ENCODE peak calls at places on chromosomes 16 and 17, in eight cellular contexts. K, Q, Y, H, T, W, S and U are unnamed samples.

GRCh38 chr17:65936013-65936412 is 255.9 kb downstream of the CEP112 start:
- DNase-seq in K (no peak), Q (no peak), Y (no peak), H (no peak), T (peak), W (no peak), S (no peak), U (peak)

GRCh38 chr17:74852237-74853047 is 7.2 kb downstream of the GRIN2C start:
- DNase-seq in K (peak), Q (no peak), Y (no peak), H (no peak), T (no peak), W (no peak), S (no peak), U (no peak)

GRCh38 chr17:79084291-79085153 is 9.9 kb downstream of the ENGASE start:
- DNase-seq in K (no peak), Q (no peak), Y (no peak), H (no peak), T (no peak), W (no peak), S (no peak), U (no peak)

GRCh38 chr17:17492562-17492961 is 3.6 kb downstream of the RASD1 start:
- DNase-seq in K (no peak), Q (no peak), Y (no peak), H (no peak), T (no peak), W (no peak), S (no peak), U (no peak)

GRCh38 chr17:17781591-17782424 is 55.0 kb downstream of the SREBF1 start:
- DNase-seq in K (no peak), Q (peak), Y (no peak), H (no peak), T (peak), W (peak), S (peak), U (peak)

GRCh38 chr16:17567455-17567854 is 96.7 kb upstream of the XYLT1 start:
- DNase-seq in K (no peak), Q (no peak), Y (no peak), H (no peak), T (no peak), W (no peak), S (no peak), U (no peak)

GRCh38 chr17:58047751-58048150 is 35.5 kb upstream of the DYNLL2 start:
- DNase-seq in K (no peak), Q (no peak), Y (no peak), H (no peak), T (peak), W (no peak), S (no peak), U (peak)

GRCh38 chr16:29972500-29972899 is 1.2 kb upstream of the TAOK2 start:
- DNase-seq in K (no peak), Q (no peak), Y (no peak), H (no peak), T (no peak), W (no peak), S (no peak), U (no peak)

GRCh38 chr17:66713533-66714042 is 121.3 kb upstream of the CACNG5 start:
- DNase-seq in K (no peak), Q (no peak), Y (no peak), H (no peak), T (no peak), W (no peak), S (no peak), U (no peak)

GRCh38 chr17:32006957-32007462 is at the start of gene LRRC37B:
- DNase-seq in K (peak), Q (peak), Y (peak), H (peak), T (peak), W (peak), S (peak), U (peak)

GRCh38 chr17:32010114-32010513 is 2.9 kb downstream of the LRRC37B start:
- DNase-seq in K (no peak), Q (no peak), Y (no peak), H (no peak), T (no peak), W (no peak), S (no peak), U (no peak)

GRCh38 chr17:32007463-32008298 is 498 bp downstream of the LRRC37B start:
- DNase-seq in K (peak), Q (peak), Y (no peak), H (no peak), T (peak), W (no peak), S (peak), U (no peak)

DNA sequence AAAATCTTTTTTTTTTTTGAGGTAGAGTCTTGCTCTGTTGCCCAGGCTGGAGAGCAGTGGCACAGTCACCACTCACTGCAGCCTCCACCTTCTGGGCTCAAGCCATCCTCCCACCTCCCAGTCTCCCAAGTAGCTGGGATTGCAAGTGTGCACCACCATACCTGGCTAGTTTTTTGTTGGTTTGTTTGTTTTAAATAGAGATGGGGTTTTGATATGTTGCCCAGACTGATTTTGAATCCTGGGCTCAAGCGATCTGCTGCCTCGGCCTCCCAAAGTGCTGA is 2.0 kb downstream of the LRRC37B start:
- DNase-seq in K (no peak), Q (no peak), Y (no peak), H (no peak), T (no peak), W (no peak), S (no peak), U (no peak)
- H3K4me3 ChIP-seq in K (peak), Q (no peak), Y (peak), H (no peak), T (peak), W (peak), S (no peak), U (no peak)

GRCh38 chr17:44084921-44085320 is 14.4 kb downstream of the G6PC3 start:
- DNase-seq in K (no peak), Q (no peak), Y (no peak), H (no peak), T (no peak), W (no peak), S (no peak), U (no peak)

GRCh38 chr17:44081681-44082080 is 11.1 kb downstream of the G6PC3 start:
- DNase-seq in K (no peak), Q (no peak), Y (no peak), H (no peak), T (no peak), W (no peak), S (no peak), U (peak)

GRCh38 chr17:44082206-44082605 is 11.7 kb downstream of the G6PC3 start:
- DNase-seq in K (no peak), Q (no peak), Y (no peak), H (no peak), T (no peak), W (no peak), S (no peak), U (no peak)

GRCh38 chr17:44083250-44083849 is 12.8 kb downstream of the G6PC3 start:
- DNase-seq in K (no peak), Q (no peak), Y (no peak), H (no peak), T (no peak), W (no peak), S (no peak), U (no peak)

GRCh38 chr17:44084131-44084538 is 13.6 kb downstream of the G6PC3 start:
- DNase-seq in K (no peak), Q (no peak), Y (no peak), H (no peak), T (no peak), W (no peak), S (no peak), U (no peak)
- TF ChIP-seq CTCF in K (peak), Q (no peak), Y (peak), H (no peak), T (no peak), W (no peak), S (no peak), U (peak)

GRCh38 chr17:45429338-45430005 is 3.2 kb downstream of the ARHGAP27 start:
- DNase-seq in K (no peak), Q (no peak), Y (no peak), H (no peak), T (no peak), W (peak), S (peak), U (no peak)
- H3K4me3 ChIP-seq in K (no peak), Q (no peak), Y (no peak), H (peak), T (no peak), W (peak), S (no peak), U (no peak)

DNA sequence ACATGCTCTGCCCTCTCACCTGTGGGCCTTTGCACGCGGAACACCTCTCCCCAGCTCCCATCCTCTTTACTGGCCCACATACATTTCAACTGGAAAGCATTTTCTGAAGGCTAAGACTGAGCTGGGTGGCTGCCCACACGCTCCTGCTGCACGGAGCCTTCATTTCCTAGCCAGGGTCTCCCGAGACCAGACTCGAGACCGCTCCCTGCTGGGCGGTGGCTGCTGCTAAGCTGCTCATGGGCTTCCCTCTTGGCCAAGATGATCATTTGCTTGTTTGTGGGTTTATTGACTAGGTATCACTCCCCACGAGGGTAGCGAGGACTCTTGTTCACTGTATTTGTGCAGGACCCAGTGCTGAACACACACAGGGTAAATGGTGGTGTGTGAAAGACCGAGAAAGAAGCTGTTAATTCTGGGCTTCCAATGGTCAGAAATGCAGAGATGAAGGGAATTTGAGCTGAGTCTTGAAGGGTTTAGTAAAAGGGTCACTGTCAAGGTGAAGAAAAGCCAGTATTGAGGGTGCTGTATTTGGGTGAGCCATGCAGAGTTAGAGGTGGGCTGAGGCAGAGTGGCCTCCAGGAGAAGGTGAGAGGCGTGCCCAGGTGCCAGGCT is 907 bp downstream of the TRAPPC2L start:
- DNase-seq in K (peak), Q (peak), Y (peak), H (no peak), T (peak), W (peak), S (peak), U (peak)
- TF ChIP-seq CTCF in K (peak), Q (peak), Y (peak), H (peak), T (peak), W (peak), S (peak), U (peak)

GRCh38 chr16:86868070-86868469 is 289.7 kb downstream of the FOXL1 start:
- DNase-seq in K (no peak), Q (no peak), Y (no peak), H (no peak), T (no peak), W (no peak), S (no peak), U (no peak)

GRCh38 chr16:86864586-86864985 is 286.2 kb downstream of the FOXL1 start:
- DNase-seq in K (no peak), Q (no peak), Y (no peak), H (no peak), T (no peak), W (no peak), S (no peak), U (no peak)

GRCh38 chr16:86866986-86867722 is 288.8 kb downstream of the FOXL1 start:
- DNase-seq in K (no peak), Q (no peak), Y (no peak), H (no peak), T (no peak), W (no peak), S (no peak), U (no peak)

GRCh38 chr16:86863609-86864008 is 285.3 kb downstream of the FOXL1 start:
- DNase-seq in K (no peak), Q (no peak), Y (no peak), H (no peak), T (no peak), W (no peak), S (no peak), U (no peak)

DNA sequence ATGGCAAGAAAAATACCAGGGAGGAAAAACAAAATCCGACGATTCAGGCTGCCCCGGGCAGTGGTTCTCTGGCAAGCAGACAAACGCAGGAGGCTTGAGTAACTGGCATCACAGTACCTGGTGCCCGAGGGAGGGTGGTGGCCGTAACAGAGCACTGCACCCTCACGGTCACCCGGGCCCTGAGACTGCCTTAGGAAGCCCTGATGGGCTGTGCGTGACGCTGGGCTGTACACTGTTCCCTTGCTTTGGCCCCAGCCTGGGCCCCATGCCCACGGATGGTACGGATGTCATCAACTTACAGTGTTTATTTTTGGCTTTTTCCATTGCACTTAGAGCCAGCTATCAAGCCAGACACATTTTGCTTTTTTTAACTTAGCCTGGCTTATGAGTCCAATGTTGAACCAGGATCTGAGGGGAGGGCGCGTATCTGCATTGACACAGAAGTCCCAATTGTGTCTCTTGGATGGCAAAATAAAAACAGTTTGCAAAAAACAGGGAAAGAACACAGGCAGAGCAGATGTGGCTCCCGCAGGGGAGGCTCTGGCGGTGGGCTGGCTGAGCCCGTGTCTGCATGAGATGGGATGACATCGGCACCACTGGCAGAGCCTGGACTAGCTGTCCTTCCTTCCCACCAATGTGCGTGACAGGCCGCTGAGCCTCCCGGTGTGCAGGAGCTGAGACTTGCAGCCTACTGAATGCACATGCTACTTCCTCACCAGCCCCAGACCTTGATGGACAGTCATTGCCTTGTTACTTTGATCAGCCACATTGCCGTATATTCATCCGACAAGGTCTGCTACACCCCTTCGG is 287.7 kb downstream of the FOXL1 start:
- DNase-seq in K (no peak), Q (peak), Y (no peak), H (no peak), T (peak), W (no peak), S (no peak), U (peak)
- H3K4me3 ChIP-seq in K (no peak), Q (no peak), Y (no peak), H (no peak), T (no peak), W (no peak), S (no peak), U (no peak)

DNA sequence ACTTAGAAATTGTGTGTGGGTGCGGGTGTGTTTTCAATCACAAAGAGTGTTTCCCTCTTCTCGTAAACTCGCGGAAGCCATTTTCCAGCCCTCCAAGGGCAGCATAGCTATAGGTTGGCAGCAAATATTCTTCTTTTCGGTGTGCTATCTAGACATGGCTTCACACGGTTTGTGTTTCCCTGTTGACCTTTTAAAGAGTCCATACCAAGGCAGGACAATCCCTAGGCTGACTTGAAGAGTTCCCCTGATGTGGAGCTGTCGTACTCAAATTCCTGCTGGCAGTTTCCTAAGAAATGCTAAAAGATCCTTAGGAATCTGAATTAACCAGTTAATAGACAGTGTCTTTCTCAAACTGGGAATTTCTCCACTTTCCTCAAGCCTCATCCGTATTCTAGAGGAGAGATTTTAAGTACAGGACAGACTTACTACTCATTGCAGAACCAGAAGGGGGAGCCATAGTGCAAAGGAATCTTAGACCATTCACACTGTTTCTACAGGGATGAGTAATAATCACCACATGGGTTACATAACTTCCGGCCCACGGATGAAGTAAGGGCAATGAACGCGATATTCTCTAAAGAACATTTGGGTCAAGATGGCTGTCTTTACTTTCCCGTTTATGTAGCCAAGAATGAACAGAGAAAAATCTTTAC is 288.6 kb upstream of the ELAC2 start:
- DNase-seq in K (peak), Q (peak), Y (peak), H (no peak), T (peak), W (no peak), S (no peak), U (peak)
- TF ChIP-seq CTCF in K (no peak), Q (peak), Y (peak), H (peak), T (peak), W (peak), S (no peak), U (peak)

DNA sequence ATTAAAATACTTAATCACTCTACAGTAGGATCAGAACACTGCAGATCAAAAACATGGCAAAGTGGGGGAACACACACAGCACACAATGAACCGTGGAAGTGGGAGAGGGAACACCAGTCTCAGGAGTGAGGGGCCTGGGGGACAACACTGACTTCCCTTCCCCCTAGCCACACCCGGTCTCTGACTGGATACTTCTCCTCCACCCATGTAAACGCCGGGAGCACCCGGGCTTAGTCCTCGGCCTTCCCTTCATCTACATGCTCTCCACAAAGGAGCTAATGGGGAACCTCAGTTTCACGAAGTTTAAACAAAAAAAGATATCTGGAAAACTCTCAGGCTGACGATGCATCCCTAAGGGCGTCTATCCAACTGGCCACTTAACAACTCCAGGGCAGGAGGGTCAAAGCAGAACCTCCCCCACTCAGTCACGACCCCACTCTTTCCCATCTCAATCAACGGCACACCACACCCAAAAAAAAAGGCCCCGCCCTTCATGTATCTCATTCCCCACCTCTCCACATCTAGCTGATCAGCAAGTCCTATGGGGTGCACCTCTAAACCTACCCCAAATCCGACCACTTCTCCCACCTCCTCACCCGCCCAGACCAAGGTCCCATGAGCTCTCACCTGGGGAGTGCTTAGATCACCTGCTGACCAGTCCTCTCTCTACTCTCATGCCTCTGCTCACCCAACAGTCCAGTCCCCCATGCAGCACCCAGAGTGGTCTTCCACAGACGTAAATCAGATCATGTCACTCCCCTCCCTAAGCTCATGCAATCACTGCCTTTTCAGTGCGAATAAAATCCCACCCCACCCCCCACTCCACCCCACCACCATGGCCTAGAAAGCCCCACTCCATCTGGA is 7.4 kb downstream of the ZDHHC7 start:
- DNase-seq in K (no peak), Q (peak), Y (no peak), H (no peak), T (no peak), W (no peak), S (no peak), U (no peak)
- H3K4me3 ChIP-seq in K (no peak), Q (peak), Y (peak), H (no peak), T (no peak), W (peak), S (no peak), U (peak)

GRCh38 chr16:83603981-83604570 is 203.7 kb upstream of the HSBP1 start:
- DNase-seq in K (no peak), Q (no peak), Y (no peak), H (no peak), T (no peak), W (no peak), S (no peak), U (peak)

GRCh38 chr16:83609178-83609577 is 198.6 kb upstream of the HSBP1 start:
- DNase-seq in K (no peak), Q (no peak), Y (no peak), H (no peak), T (no peak), W (no peak), S (no peak), U (peak)

GRCh38 chr16:83602797-83603735 is 204.7 kb upstream of the HSBP1 start:
- DNase-seq in K (no peak), Q (no peak), Y (no peak), H (no peak), T (no peak), W (no peak), S (no peak), U (no peak)

DNA sequence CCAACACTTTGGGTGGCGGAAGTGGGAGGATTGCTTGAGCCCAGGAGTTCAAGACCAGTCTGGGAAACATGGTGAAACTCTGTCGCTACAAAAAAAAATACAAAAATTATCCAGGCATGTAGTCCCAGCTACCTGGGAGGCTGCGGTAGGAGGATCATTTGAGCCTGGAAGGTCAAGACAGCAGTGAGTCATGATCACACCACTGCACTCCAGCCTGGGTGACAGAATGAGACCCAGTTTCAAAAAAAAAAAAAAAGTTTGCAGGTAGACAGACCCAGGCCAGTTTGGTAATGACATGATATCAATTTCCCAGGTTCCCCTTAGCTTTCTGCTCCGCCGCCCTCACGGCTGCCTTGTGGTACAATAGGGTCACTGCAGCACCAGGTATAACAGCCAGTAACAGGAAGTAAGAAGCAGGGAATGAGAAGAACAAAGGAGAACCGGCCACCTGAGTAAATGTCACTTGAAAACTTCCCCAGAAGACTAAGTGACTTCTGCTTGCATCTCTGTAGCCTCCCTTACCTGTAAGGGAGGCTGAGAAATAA is 201.2 kb upstream of the HSBP1 start:
- DNase-seq in K (no peak), Q (no peak), Y (no peak), H (no peak), T (no peak), W (no peak), S (no peak), U (no peak)
- TF ChIP-seq CTCF in K (no peak), Q (no peak), Y (no peak), H (no peak), T (no peak), W (no peak), S (no peak), U (no peak)